ENCODE peak calls at places on chromosomes 11 and 22, in seven cellular contexts. O is aorta; L is astrocyte; R is CD8-positive, alpha-beta memory T cell; K is body of pancreas; Z is SJCRH30; J is heart left ventricle. E is an unnamed sample.

GRCh38 chr11:103091441-103091809 is 535 bp downstream of the DCUN1D5 start:
- DNase-seq in J (peak; percentile 34), K (peak; percentile 26), Z (peak; percentile 29), O (peak; percentile 80), L (peak; percentile 34), R (peak; percentile 12), E (no peak)

GRCh38 chr11:40867991-40868685 is 591.3 kb downstream of the LRRC4C start:
- DNase-seq in Z (no peak), L (peak; percentile 48), R (no peak), K (no peak), O (no peak), J (no peak), E (no peak)

GRCh38 chr22:22717723-22718122 is 73.3 kb downstream of the GGTLC2 start:
- DNase-seq in K (no peak), Z (no peak), O (no peak), L (no peak), J (no peak), R (no peak), E (no peak)

GRCh38 chr11:116773203-116774112 is 671 bp upstream of the BUD13 start:
- DNase-seq in L (no peak), J (no peak), Z (peak; percentile 57), R (no peak), K (no peak), O (no peak), E (no peak)

GRCh38 chr11:67178878-67179277 is 59.8 kb downstream of the KDM2A start:
- DNase-seq in O (no peak), L (peak; percentile 63), J (no peak), Z (no peak), R (no peak), K (no peak), E (no peak)

GRCh38 chr11:119432484-119433368 is 9.8 kb upstream of the THY1 start:
- DNase-seq in Z (peak; percentile 55), R (no peak), J (no peak), K (peak; percentile 41), L (peak; percentile 90), O (no peak), E (no peak)

GRCh38 chr11:65107751-65108468 is 3.8 kb upstream of the TM7SF2 start:
- DNase-seq in J (no peak), R (no peak), K (no peak), O (no peak), L (no peak), Z (no peak), E (no peak)

GRCh38 chr22:19629331-19629719 is 85.0 kb upstream of the SEPTIN5 start:
- DNase-seq in J (no peak), O (no peak), K (no peak), L (no peak), Z (no peak), R (no peak), E (no peak)

GRCh38 chr22:18156878-18157713 is 7.1 kb downstream of the USP18 start:
- DNase-seq in K (peak; percentile 61), O (peak; percentile 92), J (peak; percentile 59), Z (peak; percentile 84), L (peak; percentile 100), R (no peak), E (peak; percentile 67)

GRCh38 chr11:124878497-124879228 is 13.4 kb downstream of the ROBO3 start:
- DNase-seq in O (peak; percentile 67), R (no peak), L (no peak), K (no peak), Z (no peak), J (no peak), E (no peak)

GRCh38 chr11:125365196-125365931 is 130.7 kb downstream of the FEZ1 start:
- DNase-seq in L (no peak), K (no peak), J (no peak), Z (no peak), O (no peak), R (no peak), E (no peak)

GRCh38 chr11:68009391-68010000 is 631 bp upstream of the ALDH3B1 start:
- DNase-seq in L (no peak), J (no peak), K (peak; percentile 74), O (no peak), Z (no peak), R (no peak), E (no peak)

GRCh38 chr11:67627788-67628624 is 1.7 kb downstream of the NUDT8 start:
- DNase-seq in R (no peak), L (no peak), K (no peak), Z (no peak), O (peak; percentile 70), J (no peak), E (no peak)

GRCh38 chr11:70082829-70083228 is 4.7 kb downstream of the ANO1 start:
- DNase-seq in O (no peak), J (no peak), Z (no peak), L (no peak), R (no peak), K (no peak), E (no peak)

GRCh38 chr11:109708184-109708583 is 286.2 kb downstream of the C11orf87 start:
- DNase-seq in J (no peak), R (no peak), O (no peak), Z (no peak), L (no peak), K (no peak), E (no peak)

GRCh38 chr22:20114506-20115475 is 1.1 kb upstream of the RANBP1 start:
- DNase-seq in R (no peak), O (peak; percentile 65), K (no peak), Z (no peak), L (no peak), J (no peak), E (no peak)

DNA sequence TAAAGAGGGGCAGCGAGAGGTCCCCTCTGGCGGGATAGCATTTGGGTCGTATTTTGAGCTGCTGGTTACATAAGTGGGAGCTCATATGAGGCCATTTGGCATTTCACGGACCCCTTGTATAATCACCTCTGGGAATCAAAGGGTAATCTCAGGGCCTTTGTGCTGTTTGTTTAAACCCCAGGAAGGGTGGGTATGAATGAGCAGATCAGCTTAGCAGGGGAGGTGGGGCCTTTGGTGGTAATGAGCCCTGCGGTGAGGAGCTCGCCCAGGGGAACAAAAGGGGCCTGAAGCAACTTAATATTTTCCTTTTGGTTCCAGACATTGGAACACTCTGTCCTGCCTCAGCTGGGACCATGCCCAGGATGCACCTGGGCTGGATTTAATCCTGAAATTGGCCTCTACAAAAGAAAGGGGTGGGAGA is 10.2 kb downstream of the TSKU start:
- DNase-seq in R (no peak), O (no peak), Z (peak; percentile 71), K (no peak), J (peak; percentile 17), L (no peak), E (no peak)
- H3K4me1 ChIP-seq in R (no peaks in the 10 kb centered on the region), O (no peaks in the 10 kb centered on the region), Z (peaks cover 17% of the 10 kb centered on the region), K (peaks cover 39% of the 10 kb centered on the region), J (peaks cover 19% of the 10 kb centered on the region), L (peaks cover 24% of the 10 kb centered on the region), E (peaks cover 6% of the 10 kb centered on the region)

GRCh38 chr11:122690801-122691649 is 35.5 kb downstream of the UBASH3B start:
- DNase-seq in Z (no peak), K (peak; percentile 10), R (no peak), J (no peak), L (no peak), O (no peak), E (no peak)
- H3K4me3 ChIP-seq in Z (no peak overlapping the region), K (no peak overlapping the region), R (peak overlapping the region; percentile 51), J (peak overlapping the region; percentile 4), L (no peak overlapping the region), O (no peak overlapping the region), E (no peak overlapping the region)

GRCh38 chr22:49353185-49353584 is 474.5 kb downstream of the BRD1 start:
- DNase-seq in J (no peak), K (no peak), R (no peak), L (no peak), O (peak; percentile 51), Z (no peak), E (no peak)
- H3K9me3 ChIP-seq in J (no peaks in the 10 kb centered on the region), K (no peaks in the 10 kb centered on the region), R (no peaks in the 10 kb centered on the region), L (peaks cover 6% of the 10 kb centered on the region), O (peaks cover 2% of the 10 kb centered on the region), Z (no peaks in the 10 kb centered on the region), E (peaks cover 34% of the 10 kb centered on the region)

DNA sequence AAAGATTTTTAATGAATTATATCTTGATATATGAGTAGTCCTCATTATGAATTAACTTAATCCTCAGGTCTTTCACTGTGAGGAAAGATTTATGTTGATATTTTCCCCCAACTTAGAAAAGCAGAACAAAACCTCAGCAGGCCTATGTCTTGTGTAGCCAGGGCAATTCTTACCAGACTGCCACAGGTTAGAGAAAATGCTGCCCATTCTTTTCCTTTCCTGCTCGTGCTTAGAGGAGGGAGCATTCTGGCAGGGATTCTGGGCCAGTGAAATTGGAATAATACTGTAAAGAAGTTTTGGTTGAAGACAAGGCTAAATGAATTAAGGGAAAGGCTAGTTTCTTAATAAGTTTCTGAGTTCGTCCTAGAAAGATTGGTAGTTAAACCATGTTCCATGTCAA is 56.6 kb downstream of the ZNRF3 start:
- DNase-seq in O (no peak), J (no peak), K (no peak), R (no peak), L (no peak), Z (no peak), E (no peak)
- H3K4me1 ChIP-seq in O (peaks cover 7% of the 10 kb centered on the region), J (peaks cover 5% of the 10 kb centered on the region), K (peaks cover 19% of the 10 kb centered on the region), R (no peaks in the 10 kb centered on the region), L (no peaks in the 10 kb centered on the region), Z (no peaks in the 10 kb centered on the region), E (peaks cover 5% of the 10 kb centered on the region)

GRCh38 chr11:33893711-33894401 is 2.0 kb upstream of the LMO2 start:
- DNase-seq in Z (no peak), L (peak; percentile 53), O (no peak), K (peak; percentile 44), J (no peak), R (peak; percentile 7), E (no peak)
- H3K4me3 ChIP-seq in Z (no peak overlapping the region), L (no peak overlapping the region), O (no peak overlapping the region), K (no peak overlapping the region), J (no peak overlapping the region), R (peak overlapping the region; percentile 33), E (no peak overlapping the region)

GRCh38 chr22:30970356-30970746 is 1.3 kb downstream of the TUG1 start:
- DNase-seq in J (no peak), L (no peak), R (no peak), K (no peak), O (no peak), Z (no peak), E (no peak)
- H3K9me3 ChIP-seq in J (peaks cover 53% of the 10 kb centered on the region), L (no peaks in the 10 kb centered on the region), R (peaks cover 50% of the 10 kb centered on the region), K (peaks cover 28% of the 10 kb centered on the region), O (peaks cover 9% of the 10 kb centered on the region), Z (no peaks in the 10 kb centered on the region), E (no peaks in the 10 kb centered on the region)

E was measured in iPS DF 6.9.